ENCODE peak calls at places on chromosomes 4 and X, in four cellular contexts. T is stimulated activated CD4-positive, alpha-beta T cell treated with anti-CD3 and anti-CD28 coated beads, TNF-alpha, amount 100 ng/mL, for 4 hours; K is ELR; Q is stomach. V is an unnamed sample.

GRCh38 chr4:169311643-169312365 is 41.0 kb upstream of the SH3RF1 start:
- DNase-seq in T (no peak), K (peak), Q (peak), V (peak)

GRCh38 chr4:12963291-12963690 is 520.8 kb downstream of the RAB28 start:
- DNase-seq in T (no peak), K (no peak), Q (no peak), V (no peak)

GRCh38 chrX:120213438-120214265 is 37.0 kb upstream of the ZBTB33 start:
- DNase-seq in T (peak), K (peak), Q (peak), V (peak)

GRCh38 chrX:112368371-112368770 is 285.8 kb upstream of the TRPC5 start:
- DNase-seq in T (no peak), K (no peak), Q (no peak), V (no peak)

GRCh38 chrX:23820235-23820782 is 37.3 kb downstream of the SAT1 start:
- DNase-seq in T (no peak), K (peak), Q (no peak), V (peak)

GRCh38 chr4:166972071-166972470 is 262.2 kb downstream of the SPOCK3 start:
- DNase-seq in T (no peak), K (peak), Q (no peak), V (peak)

GRCh38 chr4:15682790-15683495 is 1.3 kb downstream of the FAM200B start:
- DNase-seq in T (no peak), K (peak), Q (no peak), V (no peak)

GRCh38 chr4:87005690-87006461 is 71.1 kb downstream of the AFF1 start:
- DNase-seq in T (no peak), K (no peak), Q (no peak), V (peak)

GRCh38 chr4:7055990-7056325 is 11.9 kb downstream of the GRPEL1 start:
- DNase-seq in T (no peak), K (no peak), Q (no peak), V (no peak)

GRCh38 chr4:83782591-83782990 is 246.7 kb downstream of the GPAT3 start:
- DNase-seq in T (no peak), K (peak), Q (no peak), V (peak)

GRCh38 chrX:36334508-36335015 is 415.0 kb downstream of the CFAP47 start:
- DNase-seq in T (no peak), K (peak), Q (no peak), V (no peak)

GRCh38 chrX:115360220-115360781 is 70.8 kb downstream of the LUZP4 start:
- DNase-seq in T (no peak), K (no peak), Q (no peak), V (no peak)

GRCh38 chrX:104084534-104085277 is 8.7 kb upstream of the TMSB15C start:
- DNase-seq in T (no peak), K (no peak), Q (no peak), V (no peak)

GRCh38 chr4:178632415-178632814 is 1190.2 kb upstream of the AGA start:
- DNase-seq in T (no peak), K (peak), Q (no peak), V (peak)

GRCh38 chrX:133948895-133949294 is 36.5 kb downstream of the GPC3 start:
- DNase-seq in T (no peak), K (no peak), Q (no peak), V (no peak)

GRCh38 chrX:17242470-17242869 is 132.5 kb upstream of the NHS start:
- DNase-seq in T (no peak), K (peak), Q (peak), V (peak)

GRCh38 chrX:24563291-24564010 is 83.7 kb downstream of the PCYT1B start:
- DNase-seq in T (no peak), K (no peak), Q (no peak), V (no peak)

GRCh38 chr4:55854132-55854531 is 684 bp downstream of the EXOC1 start:
- DNase-seq in T (no peak), K (peak), Q (no peak), V (no peak)

GRCh38 chr4:112520598-112521122 is 4.7 kb upstream of the NEUROG2 start:
- DNase-seq in T (no peak), K (no peak), Q (no peak), V (no peak)

GRCh38 chr4:25863347-25863784 is 578 bp upstream of the SEL1L3 start:
- DNase-seq in T (no peak), K (no peak), Q (peak), V (no peak)

GRCh38 chrX:8179653-8180052 is 8.6 kb upstream of the VCX2 start:
- DNase-seq in T (no peak), K (peak), Q (no peak), V (no peak)

GRCh38 chr4:105714071-105714521 is 5.5 kb downstream of the GSTCD start:
- DNase-seq in T (no peak), K (peak), Q (no peak), V (no peak)